ENCODE peak calls at places on chromosomes 6 and 20, in seven cellular contexts. One of them, this sample, is unnamed.

GRCh38 chr20:8616792-8617191 is 452.1 kb upstream of the PLCB4 start:
- DNase-seq in HCT116: no peak
- DNase-seq in GM23338: no peak
- DNase-seq in neural progenitor cell: no peak
- DNase-seq in neuronal stem cell: no peak
- DNase-seq in IMR-90: peak; percentile 66
- DNase-seq in hepatocyte: no peak
- DNase-seq in this sample: no peak

GRCh38 chr6:36364669-36365479 is 22.6 kb downstream of the ETV7 start:
- DNase-seq in neuronal stem cell: no peak
- DNase-seq in neural progenitor cell: no peak
- DNase-seq in hepatocyte: peak; percentile 73
- DNase-seq in HCT116: no peak
- DNase-seq in GM23338: no peak
- DNase-seq in IMR-90: peak; percentile 53
- DNase-seq in this sample: no peak

GRCh38 chr20:19828233-19828632 is 70.2 kb downstream of the RIN2 start:
- DNase-seq in HCT116: peak; percentile 33
- DNase-seq in IMR-90: peak; percentile 82
- DNase-seq in neuronal stem cell: no peak
- DNase-seq in GM23338: no peak
- DNase-seq in hepatocyte: peak; percentile 39
- DNase-seq in neural progenitor cell: no peak
- DNase-seq in this sample: peak; percentile 13

GRCh38 chr6:72551470-72551869 is 70.4 kb upstream of the KCNQ5 start:
- DNase-seq in HCT116: no peak
- DNase-seq in neuronal stem cell: no peak
- DNase-seq in GM23338: peak; percentile 47
- DNase-seq in hepatocyte: no peak
- DNase-seq in neural progenitor cell: no peak
- DNase-seq in IMR-90: no peak
- DNase-seq in this sample: no peak

GRCh38 chr20:62505337-62506045 is 29.7 kb upstream of the GATA5 start:
- DNase-seq in hepatocyte: no peak
- DNase-seq in GM23338: no peak
- DNase-seq in neural progenitor cell: no peak
- DNase-seq in IMR-90: no peak
- DNase-seq in neuronal stem cell: no peak
- DNase-seq in HCT116: no peak
- DNase-seq in this sample: no peak

GRCh38 chr6:1363729-1364572 is 25.4 kb upstream of the FOXF2 start:
- DNase-seq in neural progenitor cell: no peak
- DNase-seq in neuronal stem cell: no peak
- DNase-seq in HCT116: peak; percentile 18
- DNase-seq in hepatocyte: no peak
- DNase-seq in GM23338: peak; percentile 57
- DNase-seq in IMR-90: peak; percentile 68
- DNase-seq in this sample: no peak

GRCh38 chr6:92023410-92023940 is 1395.9 kb downstream of the EPHA7 start:
- DNase-seq in GM23338: no peak
- DNase-seq in HCT116: no peak
- DNase-seq in IMR-90: no peak
- DNase-seq in hepatocyte: no peak
- DNase-seq in neuronal stem cell: no peak
- DNase-seq in neural progenitor cell: no peak
- DNase-seq in this sample: no peak

GRCh38 chr20:46915580-46916243 is 21.1 kb downstream of the EYA2 start:
- DNase-seq in IMR-90: peak; percentile 33
- DNase-seq in hepatocyte: no peak
- DNase-seq in GM23338: no peak
- DNase-seq in neural progenitor cell: no peak
- DNase-seq in neuronal stem cell: no peak
- DNase-seq in HCT116: no peak
- DNase-seq in this sample: no peak

GRCh38 chr20:38658879-38659612 is 57.4 kb downstream of the ARHGAP40 start:
- DNase-seq in IMR-90: no peak
- DNase-seq in neural progenitor cell: peak; percentile 71
- DNase-seq in hepatocyte: peak; percentile 61
- DNase-seq in neuronal stem cell: no peak
- DNase-seq in GM23338: peak; percentile 85
- DNase-seq in HCT116: peak; percentile 43
- DNase-seq in this sample: peak; percentile 46

GRCh38 chr20:2296545-2297351 is 947 bp downstream of the TGM3 start:
- DNase-seq in HCT116: no peak
- DNase-seq in GM23338: peak; percentile 30
- DNase-seq in neuronal stem cell: no peak
- DNase-seq in neural progenitor cell: no peak
- DNase-seq in hepatocyte: no peak
- DNase-seq in IMR-90: no peak
- DNase-seq in this sample: no peak
- H2AFZ ChIP-seq in HCT116: no peak overlapping the region
- H2AFZ ChIP-seq in GM23338: peak overlapping the region; percentile 56
- H2AFZ ChIP-seq in neuronal stem cell: peak overlapping the region; percentile 36
- H2AFZ ChIP-seq in neural progenitor cell: peak overlapping the region; percentile 87
- H2AFZ ChIP-seq in hepatocyte: no peak overlapping the region
- H2AFZ ChIP-seq in IMR-90: no peak overlapping the region
- H2AFZ ChIP-seq in this sample: no peak overlapping the region

GRCh38 chr6:45611502-45611901 is 233.8 kb upstream of the SUPT3H start:
- DNase-seq in HCT116: no peak
- DNase-seq in GM23338: no peak
- DNase-seq in neural progenitor cell: no peak
- DNase-seq in IMR-90: no peak
- DNase-seq in neuronal stem cell: no peak
- DNase-seq in hepatocyte: no peak
- DNase-seq in this sample: no peak

GRCh38 chr6:45616209-45616608 is 238.5 kb upstream of the SUPT3H start:
- DNase-seq in GM23338: no peak
- DNase-seq in neural progenitor cell: no peak
- DNase-seq in neuronal stem cell: no peak
- DNase-seq in hepatocyte: no peak
- DNase-seq in IMR-90: no peak
- DNase-seq in HCT116: no peak
- DNase-seq in this sample: no peak

GRCh38 chr6:45610832-45611231 is 233.1 kb upstream of the SUPT3H start:
- DNase-seq in hepatocyte: no peak
- DNase-seq in HCT116: no peak
- DNase-seq in GM23338: no peak
- DNase-seq in neural progenitor cell: no peak
- DNase-seq in IMR-90: no peak
- DNase-seq in neuronal stem cell: no peak
- DNase-seq in this sample: peak; percentile 84

GRCh38 chr6:45614488-45615285 is 237.0 kb upstream of the SUPT3H start:
- DNase-seq in hepatocyte: no peak
- DNase-seq in neuronal stem cell: no peak
- DNase-seq in IMR-90: peak; percentile 38
- DNase-seq in neural progenitor cell: no peak
- DNase-seq in HCT116: no peak
- DNase-seq in GM23338: no peak
- DNase-seq in this sample: no peak

GRCh38 chr6:45613678-45614077 is 235.9 kb upstream of the SUPT3H start:
- DNase-seq in IMR-90: peak; percentile 80
- DNase-seq in neuronal stem cell: no peak
- DNase-seq in hepatocyte: peak; percentile 59
- DNase-seq in GM23338: no peak
- DNase-seq in neural progenitor cell: no peak
- DNase-seq in HCT116: no peak
- DNase-seq in this sample: no peak
- H2AFZ ChIP-seq in IMR-90: peak overlapping the region; percentile 38
- H2AFZ ChIP-seq in neuronal stem cell: no peak overlapping the region
- H2AFZ ChIP-seq in hepatocyte: no peak overlapping the region
- H2AFZ ChIP-seq in GM23338: peak overlapping the region; percentile 93
- H2AFZ ChIP-seq in neural progenitor cell: no peak overlapping the region
- H2AFZ ChIP-seq in HCT116: no peak overlapping the region
- H2AFZ ChIP-seq in this sample: no peak overlapping the region

DNA sequence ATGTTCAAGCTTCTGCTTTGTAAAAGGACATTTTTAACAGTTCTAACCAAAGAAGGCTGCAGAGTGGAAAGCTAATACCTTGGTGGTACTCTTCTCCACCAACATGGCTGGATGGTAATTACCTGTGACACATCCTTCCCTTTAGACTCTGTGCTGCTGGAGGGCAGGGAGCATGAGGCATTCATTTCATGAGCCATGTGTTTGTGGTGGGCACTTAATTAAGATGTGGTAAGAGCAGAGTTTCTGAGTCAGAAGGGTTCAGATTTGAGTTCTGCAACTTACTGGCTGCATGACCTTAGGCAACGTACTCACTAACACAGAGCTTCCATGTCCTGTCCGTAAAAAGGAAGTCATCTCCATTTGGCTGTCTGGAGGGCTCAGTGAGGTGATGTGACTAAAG is 9.1 kb upstream of the ZNF133 start:
- DNase-seq in HCT116: no peak
- DNase-seq in IMR-90: no peak
- DNase-seq in neural progenitor cell: no peak
- DNase-seq in neuronal stem cell: no peak
- DNase-seq in hepatocyte: no peak
- DNase-seq in GM23338: no peak
- DNase-seq in this sample: no peak
- H2AFZ ChIP-seq in HCT116: no peak overlapping the region
- H2AFZ ChIP-seq in IMR-90: no peak overlapping the region
- H2AFZ ChIP-seq in neural progenitor cell: no peak overlapping the region
- H2AFZ ChIP-seq in neuronal stem cell: no peak overlapping the region
- H2AFZ ChIP-seq in hepatocyte: no peak overlapping the region
- H2AFZ ChIP-seq in GM23338: no peak overlapping the region
- H2AFZ ChIP-seq in this sample: no peak overlapping the region

DNA sequence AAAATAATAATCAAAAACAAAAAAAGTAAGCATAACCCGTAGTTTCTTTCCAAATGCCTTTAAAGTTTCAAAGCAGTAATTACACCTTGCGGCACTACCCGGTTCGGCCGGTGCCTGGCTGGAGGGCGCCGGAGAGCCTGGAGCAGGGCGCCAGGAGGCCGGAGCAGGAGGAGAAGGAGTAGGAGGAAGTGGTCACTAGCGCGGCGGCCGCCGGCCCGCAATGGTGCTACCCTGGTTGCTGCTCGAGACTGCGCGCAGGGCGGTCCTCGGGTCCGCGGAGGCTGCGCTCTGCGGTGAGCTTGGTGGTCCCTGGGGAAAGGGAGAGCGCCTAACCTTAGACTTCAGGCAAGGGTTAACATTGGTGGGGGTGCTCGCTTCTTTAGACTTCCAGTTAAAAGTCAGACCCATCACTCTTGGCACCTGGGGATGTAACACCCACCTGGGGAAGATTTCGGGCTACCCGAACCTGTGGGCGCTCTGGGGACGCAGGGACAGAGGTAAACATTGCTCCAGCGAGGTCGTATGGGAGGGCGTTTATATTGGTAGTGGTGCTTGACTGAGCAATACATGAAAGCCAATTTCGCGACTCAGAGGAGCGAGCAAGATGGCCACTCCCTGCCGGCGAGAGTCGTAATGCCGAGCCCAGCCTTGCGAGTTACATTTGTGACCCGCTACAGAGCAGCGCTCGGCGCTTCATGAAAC is 5.8 kb upstream of the USP45 start:
- DNase-seq in GM23338: peak; percentile 93
- DNase-seq in IMR-90: peak; percentile 77
- DNase-seq in hepatocyte: peak; percentile 93
- DNase-seq in HCT116: peak; percentile 61
- DNase-seq in neuronal stem cell: peak; percentile 69
- DNase-seq in neural progenitor cell: peak; percentile 90
- DNase-seq in this sample: peak; percentile 73
- H2AFZ ChIP-seq in GM23338: peak overlapping the region; percentile 49
- H2AFZ ChIP-seq in IMR-90: peak overlapping the region; percentile 88
- H2AFZ ChIP-seq in hepatocyte: peak overlapping the region; percentile 99
- H2AFZ ChIP-seq in HCT116: peak overlapping the region; percentile 46
- H2AFZ ChIP-seq in neuronal stem cell: peak overlapping the region; percentile 97
- H2AFZ ChIP-seq in neural progenitor cell: peak overlapping the region; percentile 78
- H2AFZ ChIP-seq in this sample: peak overlapping the region; percentile 95

DNA sequence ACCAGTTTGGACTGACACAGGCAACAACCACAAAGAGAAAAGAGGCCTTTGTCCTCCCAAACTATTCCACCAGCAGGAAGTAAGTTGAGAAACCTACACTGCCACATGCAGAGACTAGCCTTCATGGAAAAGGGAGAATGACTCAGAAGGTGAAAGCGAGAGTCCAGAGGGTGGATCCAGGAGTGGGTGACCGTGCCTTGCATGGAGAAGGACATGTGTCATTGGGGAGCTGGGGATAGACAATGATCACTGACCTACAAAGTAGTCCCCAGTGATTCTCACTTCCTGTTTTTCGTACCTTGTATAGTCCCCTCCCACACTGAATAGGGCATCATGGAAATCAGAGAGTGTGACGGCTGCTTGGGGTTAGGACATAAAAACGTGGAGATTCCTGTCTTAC is 91.9 kb downstream of the MYLK4 start:
- DNase-seq in GM23338: no peak
- DNase-seq in IMR-90: no peak
- DNase-seq in neuronal stem cell: no peak
- DNase-seq in neural progenitor cell: no peak
- DNase-seq in HCT116: peak; percentile 10
- DNase-seq in hepatocyte: peak; percentile 20
- DNase-seq in this sample: peak; percentile 34
- H2AFZ ChIP-seq in GM23338: no peak overlapping the region
- H2AFZ ChIP-seq in IMR-90: no peak overlapping the region
- H2AFZ ChIP-seq in neuronal stem cell: no peak overlapping the region
- H2AFZ ChIP-seq in neural progenitor cell: no peak overlapping the region
- H2AFZ ChIP-seq in HCT116: peak overlapping the region; percentile 89
- H2AFZ ChIP-seq in hepatocyte: no peak overlapping the region
- H2AFZ ChIP-seq in this sample: no peak overlapping the region

This sample was measured in PC-9.